ENCODE peak calls at places on chromosomes 12 and 14, in five cellular contexts. One of them, this sample, is unnamed.

GRCh38 chr14:52840916-52841315 is 49.5 kb upstream of the GNPNAT1 start:
- DNase-seq in Karpas-422: no peak
- DNase-seq in mucosa of descending colon: no peak
- DNase-seq in brain microvascular endothelial cell: peak; percentile 56
- DNase-seq in kidney: no peak
- DNase-seq in this sample: no peak

GRCh38 chr12:49264466-49264872 is 413 bp upstream of the TUBA1C start:
- DNase-seq in brain microvascular endothelial cell: no peak
- DNase-seq in Karpas-422: peak; percentile 69
- DNase-seq in mucosa of descending colon: no peak
- DNase-seq in kidney: no peak
- DNase-seq in this sample: no peak

GRCh38 chr12:3837049-3837448 is 36.1 kb downstream of the PARP11 start:
- DNase-seq in brain microvascular endothelial cell: no peak
- DNase-seq in Karpas-422: no peak
- DNase-seq in kidney: no peak
- DNase-seq in mucosa of descending colon: no peak
- DNase-seq in this sample: peak; percentile 16

GRCh38 chr12:18629916-18630315 is 107.9 kb downstream of the PLCZ1 start:
- DNase-seq in mucosa of descending colon: no peak
- DNase-seq in kidney: no peak
- DNase-seq in Karpas-422: no peak
- DNase-seq in brain microvascular endothelial cell: no peak
- DNase-seq in this sample: no peak

GRCh38 chr14:31216359-31216758 is 8.8 kb upstream of the HECTD1 start:
- DNase-seq in kidney: no peak
- DNase-seq in Karpas-422: no peak
- DNase-seq in brain microvascular endothelial cell: no peak
- DNase-seq in mucosa of descending colon: no peak
- DNase-seq in this sample: no peak

GRCh38 chr14:100302616-100303015 is 3.6 kb downstream of the SLC25A29 start:
- DNase-seq in brain microvascular endothelial cell: no peak
- DNase-seq in Karpas-422: no peak
- DNase-seq in kidney: peak; percentile 29
- DNase-seq in mucosa of descending colon: no peak
- DNase-seq in this sample: no peak

GRCh38 chr14:49687942-49688700 is at the start of gene POLE2:
- DNase-seq in brain microvascular endothelial cell: peak; percentile 45
- DNase-seq in mucosa of descending colon: peak; percentile 85
- DNase-seq in Karpas-422: peak; percentile 95
- DNase-seq in kidney: peak; percentile 90
- DNase-seq in this sample: peak; percentile 90

GRCh38 chr14:59293934-59294661 is 105.6 kb downstream of the DAAM1 start:
- DNase-seq in kidney: no peak
- DNase-seq in Karpas-422: no peak
- DNase-seq in mucosa of descending colon: no peak
- DNase-seq in brain microvascular endothelial cell: no peak
- DNase-seq in this sample: no peak

GRCh38 chr14:89331398-89331797 is 85.6 kb downstream of the FOXN3 start:
- DNase-seq in Karpas-422: no peak
- DNase-seq in mucosa of descending colon: no peak
- DNase-seq in kidney: no peak
- DNase-seq in brain microvascular endothelial cell: no peak
- DNase-seq in this sample: peak; percentile 78

GRCh38 chr12:119208626-119209061 is 29.9 kb downstream of the HSPB8 start:
- DNase-seq in brain microvascular endothelial cell: peak; percentile 34
- DNase-seq in Karpas-422: no peak
- DNase-seq in mucosa of descending colon: peak; percentile 39
- DNase-seq in kidney: no peak
- DNase-seq in this sample: no peak

GRCh38 chr14:85444685-85445084 is 85.3 kb upstream of the FLRT2 start:
- DNase-seq in brain microvascular endothelial cell: peak; percentile 41
- DNase-seq in mucosa of descending colon: no peak
- DNase-seq in Karpas-422: no peak
- DNase-seq in kidney: no peak
- DNase-seq in this sample: no peak

GRCh38 chr12:77433799-77434198 is 368.4 kb upstream of the E2F7 start:
- DNase-seq in Karpas-422: no peak
- DNase-seq in kidney: no peak
- DNase-seq in mucosa of descending colon: no peak
- DNase-seq in brain microvascular endothelial cell: peak; percentile 0
- DNase-seq in this sample: no peak

GRCh38 chr14:24398298-24398942 is 383 bp upstream of the NYNRIN start:
- DNase-seq in Karpas-422: no peak
- DNase-seq in brain microvascular endothelial cell: no peak
- DNase-seq in mucosa of descending colon: peak; percentile 58
- DNase-seq in kidney: peak; percentile 81
- DNase-seq in this sample: no peak

GRCh38 chr12:90253674-90254181 is 545.1 kb upstream of the ATP2B1 start:
- DNase-seq in Karpas-422: no peak
- DNase-seq in kidney: peak; percentile 75
- DNase-seq in brain microvascular endothelial cell: peak; percentile 91
- DNase-seq in mucosa of descending colon: peak; percentile 54
- DNase-seq in this sample: peak; percentile 67

GRCh38 chr14:22829661-22830328 is at the start of gene MRPL52:
- DNase-seq in mucosa of descending colon: peak; percentile 92
- DNase-seq in brain microvascular endothelial cell: peak; percentile 83
- DNase-seq in Karpas-422: peak; percentile 98
- DNase-seq in kidney: peak; percentile 97
- DNase-seq in this sample: peak; percentile 96

GRCh38 chr14:105141026-105141425 is 27.6 kb downstream of the JAG2 start:
- DNase-seq in brain microvascular endothelial cell: no peak
- DNase-seq in mucosa of descending colon: no peak
- DNase-seq in kidney: no peak
- DNase-seq in Karpas-422: no peak
- DNase-seq in this sample: no peak

GRCh38 chr12:5807090-5807414 is 138.0 kb downstream of the ANO2 start:
- DNase-seq in mucosa of descending colon: no peak
- DNase-seq in kidney: no peak
- DNase-seq in brain microvascular endothelial cell: no peak
- DNase-seq in Karpas-422: no peak
- DNase-seq in this sample: no peak

GRCh38 chr14:72610831-72611200 is 283.1 kb downstream of the DPF3 start:
- DNase-seq in Karpas-422: no peak
- DNase-seq in mucosa of descending colon: no peak
- DNase-seq in kidney: no peak
- DNase-seq in brain microvascular endothelial cell: no peak
- DNase-seq in this sample: no peak

GRCh38 chr14:104291123-104292000 is 153.0 kb downstream of the KIF26A start:
- DNase-seq in mucosa of descending colon: peak; percentile 34
- DNase-seq in brain microvascular endothelial cell: no peak
- DNase-seq in Karpas-422: no peak
- DNase-seq in kidney: peak; percentile 49
- DNase-seq in this sample: no peak

GRCh38 chr12:13462450-13462849 is 265.9 kb downstream of the EMP1 start:
- DNase-seq in mucosa of descending colon: no peak
- DNase-seq in Karpas-422: no peak
- DNase-seq in kidney: no peak
- DNase-seq in brain microvascular endothelial cell: no peak
- DNase-seq in this sample: no peak

GRCh38 chr12:49557187-49557916 is 10.6 kb downstream of the MCRS1 start:
- DNase-seq in mucosa of descending colon: no peak
- DNase-seq in kidney: peak; percentile 65
- DNase-seq in Karpas-422: no peak
- DNase-seq in brain microvascular endothelial cell: no peak
- DNase-seq in this sample: no peak

GRCh38 chr14:64298773-64299172 is 4.6 kb upstream of the ESR2 start:
- DNase-seq in kidney: no peak
- DNase-seq in brain microvascular endothelial cell: no peak
- DNase-seq in mucosa of descending colon: no peak
- DNase-seq in Karpas-422: peak; percentile 58
- DNase-seq in this sample: no peak

GRCh38 chr14:64303471-64303917 is 9.3 kb upstream of the ESR2 start:
- DNase-seq in mucosa of descending colon: no peak
- DNase-seq in kidney: no peak
- DNase-seq in Karpas-422: peak; percentile 92
- DNase-seq in brain microvascular endothelial cell: no peak
- DNase-seq in this sample: peak; percentile 49
- H3K4me3 ChIP-seq in mucosa of descending colon: no peak overlapping the region
- H3K4me3 ChIP-seq in kidney: no peak overlapping the region
- H3K4me3 ChIP-seq in Karpas-422: no peak overlapping the region
- H3K4me3 ChIP-seq in brain microvascular endothelial cell: no peak overlapping the region
- H3K4me3 ChIP-seq in this sample: no peak overlapping the region

DNA sequence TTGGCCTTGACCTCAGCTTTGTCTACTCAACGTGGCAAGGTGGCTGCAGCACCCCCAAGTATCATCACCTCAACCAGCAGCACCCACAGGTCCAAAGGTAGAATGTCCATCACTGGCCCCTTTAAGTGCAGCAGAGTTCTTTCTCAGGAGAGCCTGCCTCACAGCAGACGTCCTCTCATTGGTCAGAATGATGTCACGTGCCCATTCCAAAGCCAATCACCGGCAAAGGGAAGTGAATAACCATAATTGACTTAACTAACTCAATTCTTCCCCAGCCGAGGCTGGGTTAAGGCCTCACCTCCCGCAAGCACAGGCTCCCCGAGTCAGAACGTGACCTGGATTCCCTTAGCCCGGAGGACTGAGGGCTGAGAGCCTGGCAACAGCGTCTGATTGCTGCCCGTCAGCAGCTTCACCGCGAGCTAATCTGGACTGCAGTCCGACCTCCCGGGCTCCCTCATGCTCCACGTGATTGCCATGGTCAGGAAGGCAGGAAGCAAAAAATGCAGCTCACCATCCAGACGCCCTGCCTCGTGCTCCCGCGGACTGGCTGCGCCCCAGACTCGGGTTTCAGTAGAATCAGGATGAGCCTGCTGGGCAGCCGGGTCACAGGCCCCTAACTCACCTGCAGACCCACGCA is 92.1 kb upstream of the FZD10 start:
- DNase-seq in kidney: peak; percentile 78
- DNase-seq in Karpas-422: no peak
- DNase-seq in brain microvascular endothelial cell: no peak
- DNase-seq in mucosa of descending colon: no peak
- DNase-seq in this sample: no peak
- H3K4me3 ChIP-seq in kidney: peak overlapping the region; percentile 42
- H3K4me3 ChIP-seq in Karpas-422: no peak overlapping the region
- H3K4me3 ChIP-seq in brain microvascular endothelial cell: no peak overlapping the region
- H3K4me3 ChIP-seq in mucosa of descending colon: no peak overlapping the region
- H3K4me3 ChIP-seq in this sample: no peak overlapping the region

GRCh38 chr14:88323520-88324199 is 591 bp upstream of the KCNK10 start:
- DNase-seq in brain microvascular endothelial cell: no peak
- DNase-seq in mucosa of descending colon: peak; percentile 29
- DNase-seq in kidney: peak; percentile 72
- DNase-seq in Karpas-422: peak; percentile 76
- DNase-seq in this sample: peak; percentile 83

GRCh38 chr14:88323086-88323519 is at the start of gene KCNK10:
- DNase-seq in mucosa of descending colon: no peak
- DNase-seq in kidney: no peak
- DNase-seq in brain microvascular endothelial cell: no peak
- DNase-seq in Karpas-422: no peak
- DNase-seq in this sample: no peak

GRCh38 chr14:88325883-88326282 is 2.8 kb upstream of the KCNK10 start:
- DNase-seq in brain microvascular endothelial cell: no peak
- DNase-seq in mucosa of descending colon: no peak
- DNase-seq in Karpas-422: no peak
- DNase-seq in kidney: no peak
- DNase-seq in this sample: no peak

GRCh38 chr14:88321692-88322504 is 1.2 kb downstream of the KCNK10 start:
- DNase-seq in brain microvascular endothelial cell: no peak
- DNase-seq in Karpas-422: no peak
- DNase-seq in kidney: no peak
- DNase-seq in mucosa of descending colon: no peak
- DNase-seq in this sample: no peak

DNA sequence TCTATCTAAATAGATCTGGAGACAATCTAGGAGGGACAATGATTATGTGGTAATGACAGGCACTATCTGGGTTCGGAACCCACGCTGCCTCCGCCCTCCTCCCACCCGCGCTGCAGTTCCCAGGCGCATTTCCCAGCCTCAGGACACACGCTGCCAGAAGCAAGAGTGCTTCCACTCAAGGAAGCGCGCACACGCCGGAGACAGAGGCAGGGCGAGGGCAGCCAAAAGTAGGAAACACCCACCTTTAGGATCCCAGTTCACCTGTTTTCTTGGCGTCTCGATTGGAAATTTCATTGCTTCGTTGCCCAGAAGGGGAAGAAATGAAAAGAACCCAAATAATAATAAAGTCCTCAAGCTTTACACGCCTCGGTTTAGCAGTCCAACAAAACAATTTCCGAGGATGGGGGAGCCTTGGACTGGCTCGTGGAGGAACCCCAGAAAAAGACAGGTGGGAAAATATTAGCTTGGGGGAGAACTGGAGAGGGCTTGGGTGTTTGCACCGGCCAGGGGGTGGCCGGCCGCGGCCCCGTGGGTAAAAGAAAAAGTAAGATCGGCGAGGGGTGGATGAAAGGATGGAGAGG is 474 bp downstream of the KCNK10 start:
- DNase-seq in kidney: no peak
- DNase-seq in mucosa of descending colon: no peak
- DNase-seq in Karpas-422: no peak
- DNase-seq in brain microvascular endothelial cell: no peak
- DNase-seq in this sample: peak; percentile 12
- H3K4me3 ChIP-seq in kidney: peak overlapping the region; percentile 21
- H3K4me3 ChIP-seq in mucosa of descending colon: no peak overlapping the region
- H3K4me3 ChIP-seq in Karpas-422: peak overlapping the region; percentile 56
- H3K4me3 ChIP-seq in brain microvascular endothelial cell: peak overlapping the region; percentile 26
- H3K4me3 ChIP-seq in this sample: peak overlapping the region; percentile 56

GRCh38 chr14:75429562-75429961 is 1.7 kb downstream of the JDP2 start:
- DNase-seq in brain microvascular endothelial cell: no peak
- DNase-seq in Karpas-422: no peak
- DNase-seq in mucosa of descending colon: no peak
- DNase-seq in kidney: no peak
- DNase-seq in this sample: no peak

GRCh38 chr14:75428230-75429104 is 645 bp downstream of the JDP2 start:
- DNase-seq in brain microvascular endothelial cell: no peak
- DNase-seq in Karpas-422: no peak
- DNase-seq in kidney: peak; percentile 88
- DNase-seq in mucosa of descending colon: peak; percentile 82
- DNase-seq in this sample: peak; percentile 24

GRCh38 chr14:75430526-75430925 is 2.7 kb downstream of the JDP2 start:
- DNase-seq in Karpas-422: no peak
- DNase-seq in mucosa of descending colon: no peak
- DNase-seq in kidney: no peak
- DNase-seq in brain microvascular endothelial cell: no peak
- DNase-seq in this sample: no peak

GRCh38 chr14:75431011-75431410 is 3.2 kb downstream of the JDP2 start:
- DNase-seq in brain microvascular endothelial cell: no peak
- DNase-seq in mucosa of descending colon: no peak
- DNase-seq in kidney: no peak
- DNase-seq in Karpas-422: no peak
- DNase-seq in this sample: no peak

DNA sequence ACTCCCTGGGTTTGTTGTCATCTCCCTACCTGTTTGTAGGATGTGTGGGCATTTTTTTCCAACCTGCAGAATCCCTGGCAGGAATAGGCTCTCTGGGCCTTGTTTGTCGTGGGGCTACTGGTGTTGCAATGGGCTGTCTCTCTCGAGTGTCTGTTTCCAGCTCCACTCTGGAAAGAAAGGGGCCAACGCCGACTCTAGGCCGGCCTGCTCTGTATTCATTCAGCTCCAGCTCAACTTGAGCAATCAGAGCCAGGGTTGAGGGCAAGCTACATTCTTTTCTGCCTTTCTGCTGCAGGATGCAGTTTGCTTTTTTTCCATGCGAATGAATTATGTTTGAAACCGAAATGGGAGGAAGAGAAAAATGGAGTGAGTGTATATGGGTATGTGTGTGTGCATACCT is 2.3 kb downstream of the JDP2 start:
- DNase-seq in Karpas-422: no peak
- DNase-seq in kidney: no peak
- DNase-seq in mucosa of descending colon: no peak
- DNase-seq in brain microvascular endothelial cell: no peak
- DNase-seq in this sample: no peak
- H3K4me3 ChIP-seq in Karpas-422: no peak overlapping the region
- H3K4me3 ChIP-seq in kidney: peak overlapping the region; percentile 72
- H3K4me3 ChIP-seq in mucosa of descending colon: no peak overlapping the region
- H3K4me3 ChIP-seq in brain microvascular endothelial cell: no peak overlapping the region
- H3K4me3 ChIP-seq in this sample: no peak overlapping the region

This sample was measured in GM06990.